ENCODE peak calls at places on chromosomes 13 and 19, in five cellular contexts. C is colonic mucosa, J is fibroblast of mammary gland, H is GM12878, I is AG04450. Q is an unnamed sample.

GRCh38 chr19:30516586-30516985 is 144.4 kb downstream of the ZNF536 start:
- DNase-seq in J (no peak), H (no peak), I (no peak), C (no peak), Q (no peak)

GRCh38 chr13:77022341-77022740 is 4.6 kb downstream of the FBXL3 start:
- DNase-seq in I (no peak), J (peak; percentile 56), C (no peak), H (no peak), Q (no peak)

GRCh38 chr13:40777166-40777956 is 6.4 kb upstream of the MRPS31 start:
- DNase-seq in J (peak; percentile 57), H (no peak), C (peak; percentile 72), I (no peak), Q (peak; percentile 53)

GRCh38 chr13:99086869-99087129 is 108.9 kb upstream of the DOCK9 start:
- DNase-seq in I (no peak), C (peak; percentile 44), H (no peak), J (peak; percentile 15), Q (no peak)

GRCh38 chr13:58960909-58961308 is 1202.8 kb downstream of the DIAPH3 start:
- DNase-seq in I (no peak), C (no peak), H (no peak), J (peak; percentile 1), Q (no peak)

GRCh38 chr19:497476-497860 is 1.2 kb downstream of the MADCAM1 start:
- DNase-seq in H (no peak), C (no peak), I (no peak), J (no peak), Q (no peak)

GRCh38 chr19:9010693-9011092 is 484 bp upstream of the MUC16 start:
- DNase-seq in I (no peak), C (no peak), H (no peak), J (no peak), Q (no peak)

GRCh38 chr13:75760182-75760981 is 124.3 kb downstream of the LMO7 start:
- DNase-seq in J (peak; percentile 45), C (peak; percentile 81), I (no peak), H (no peak), Q (no peak)

GRCh38 chr13:39935155-39935554 is 279.7 kb downstream of the COG6 start:
- DNase-seq in I (no peak), C (no peak), J (no peak), H (no peak), Q (no peak)

GRCh38 chr19:8304841-8305621 is 3.1 kb downstream of the CD320 start:
- DNase-seq in H (no peak), I (no peak), C (peak; percentile 25), J (no peak), Q (no peak)

GRCh38 chr19:28465317-28466086 is 747.4 kb downstream of the UQCRFS1 start:
- DNase-seq in J (peak; percentile 35), C (no peak), I (no peak), H (no peak), Q (no peak)

DNA sequence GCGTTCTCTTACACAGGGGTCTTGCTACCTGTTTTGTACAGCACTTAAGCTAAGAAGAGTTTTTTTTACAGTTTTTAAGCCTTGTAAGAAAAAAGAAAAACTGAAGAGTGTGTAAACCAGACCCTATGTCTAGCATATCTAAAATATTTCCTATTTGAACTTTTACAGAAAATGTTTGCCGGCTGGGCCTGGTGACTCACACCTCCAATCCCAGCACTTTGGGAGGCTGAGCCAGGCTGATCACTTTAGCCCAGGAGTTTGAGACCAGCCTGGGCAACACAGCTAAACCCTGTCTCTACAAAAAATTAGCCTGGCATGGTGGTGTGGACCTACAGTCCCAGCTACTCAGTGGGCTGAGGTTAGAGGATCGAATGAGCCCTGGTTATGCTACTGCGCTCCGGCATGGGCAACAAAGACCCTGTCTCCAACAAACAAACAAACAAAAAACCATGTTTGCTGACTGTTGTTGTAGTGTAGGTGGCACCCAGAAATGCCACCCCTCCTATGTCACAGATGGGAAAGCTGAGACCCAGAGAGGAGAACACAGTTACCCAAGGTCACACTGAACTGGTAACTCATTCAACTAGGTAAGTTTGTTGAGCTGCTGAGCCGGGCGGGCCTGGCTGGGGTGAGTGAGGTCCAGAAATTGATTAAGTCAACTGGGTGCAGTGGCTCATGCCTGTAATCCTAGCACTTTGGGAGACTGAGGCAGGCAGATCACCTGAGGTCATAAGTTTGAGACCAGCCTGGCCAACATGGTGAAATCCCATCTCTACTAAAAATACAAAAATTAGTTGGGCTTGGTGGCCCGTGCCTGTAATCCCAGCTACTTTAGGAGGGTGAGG is 1.9 kb upstream of the VASP start:
- DNase-seq in H (no peak), C (no peak), J (no peak), I (no peak), Q (no peak)
- H3K4me3 ChIP-seq in H (peak overlapping the region; percentile 99), C (no peak overlapping the region), J (no peak overlapping the region), I (no peak overlapping the region), Q (no peak overlapping the region)

DNA sequence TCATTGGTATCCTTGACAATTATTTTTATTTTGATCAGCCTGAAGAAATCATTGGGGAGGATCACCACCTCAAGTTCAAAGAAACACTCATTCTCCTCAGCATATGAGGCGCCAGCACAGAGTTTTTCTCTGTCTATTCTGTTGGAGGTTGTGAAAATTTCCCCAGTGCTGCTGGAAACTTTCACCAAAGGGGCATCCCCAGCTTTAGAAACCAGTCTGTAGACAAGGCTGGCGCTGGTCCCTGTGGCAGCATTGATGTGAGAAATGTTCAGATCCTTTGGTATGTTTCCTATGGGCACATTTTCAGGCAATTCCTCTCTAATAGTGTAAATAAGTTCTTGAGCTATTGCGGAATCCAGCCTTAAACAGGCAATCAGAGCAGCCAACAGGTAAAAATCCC is 2.1 kb downstream of the PCDH9 start:
- DNase-seq in C (no peak), J (no peak), H (no peak), I (no peak), Q (no peak)
- H3K4me3 ChIP-seq in C (no peak overlapping the region), J (peak overlapping the region; percentile 18), H (no peak overlapping the region), I (peak overlapping the region; percentile 80), Q (no peak overlapping the region)

DNA sequence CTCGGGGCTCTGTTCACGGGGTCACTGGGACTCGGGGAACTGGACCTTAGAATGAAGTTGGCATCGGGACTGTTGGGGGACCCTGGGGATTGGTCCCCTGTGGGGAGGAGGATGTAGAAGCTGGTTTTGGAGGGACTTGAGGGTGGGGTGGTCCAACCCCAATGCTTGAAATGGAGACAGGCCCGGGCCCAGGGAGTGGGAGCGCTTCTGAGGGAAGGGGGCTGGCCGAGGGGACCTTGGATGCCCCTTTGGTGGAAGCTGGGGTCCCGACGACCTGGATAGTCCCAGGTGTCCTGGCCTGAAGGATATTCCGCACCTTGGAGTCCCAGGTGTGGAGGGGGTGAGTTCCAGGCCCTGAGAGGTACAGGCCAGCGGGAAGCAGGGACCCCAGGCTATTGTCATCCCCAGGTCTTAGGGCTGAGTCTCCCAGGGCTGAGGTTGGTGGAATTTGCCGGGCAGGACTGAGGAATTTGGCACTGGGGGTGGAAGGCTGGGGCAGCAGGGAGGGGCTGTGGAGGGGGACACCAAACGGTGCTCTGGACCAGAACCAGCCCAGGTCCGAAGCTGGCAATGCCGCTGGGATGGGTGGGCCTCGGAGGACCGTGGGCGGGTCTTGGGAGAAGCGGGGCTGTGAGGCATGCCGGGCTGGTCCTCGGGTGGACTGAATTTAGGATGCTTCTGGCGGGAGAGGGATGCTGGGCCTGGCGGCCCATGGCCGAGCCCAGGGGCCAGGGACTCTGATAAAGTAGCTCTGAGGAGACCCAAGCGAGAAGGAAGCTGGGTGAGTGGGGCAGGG is 1.8 kb downstream of the HDGFL2 start:
- DNase-seq in J (no peak), I (no peak), H (no peak), C (no peak), Q (no peak)
- H3K4me3 ChIP-seq in J (peak overlapping the region; percentile 72), I (peak overlapping the region; percentile 79), H (peak overlapping the region; percentile 99), C (no peak overlapping the region), Q (peak overlapping the region; percentile 88)

GRCh38 chr19:12720851-12721655 is 2.7 kb downstream of the TNPO2 start:
- DNase-seq in I (no peak), J (no peak), C (peak; percentile 26), H (no peak), Q (no peak)

GRCh38 chr19:12721656-12722565 is 1.8 kb downstream of the TNPO2 start:
- DNase-seq in J (peak; percentile 64), I (peak; percentile 45), C (peak; percentile 56), H (no peak), Q (no peak)

GRCh38 chr19:12722566-12723382 is 958 bp downstream of the TNPO2 start:
- DNase-seq in J (peak; percentile 100), C (peak; percentile 98), I (peak; percentile 98), H (peak; percentile 81), Q (peak; percentile 97)

GRCh38 chr19:12723383-12723642 is 419 bp downstream of the TNPO2 start:
- DNase-seq in H (no peak), I (no peak), J (peak; percentile 14), C (no peak), Q (no peak)

DNA sequence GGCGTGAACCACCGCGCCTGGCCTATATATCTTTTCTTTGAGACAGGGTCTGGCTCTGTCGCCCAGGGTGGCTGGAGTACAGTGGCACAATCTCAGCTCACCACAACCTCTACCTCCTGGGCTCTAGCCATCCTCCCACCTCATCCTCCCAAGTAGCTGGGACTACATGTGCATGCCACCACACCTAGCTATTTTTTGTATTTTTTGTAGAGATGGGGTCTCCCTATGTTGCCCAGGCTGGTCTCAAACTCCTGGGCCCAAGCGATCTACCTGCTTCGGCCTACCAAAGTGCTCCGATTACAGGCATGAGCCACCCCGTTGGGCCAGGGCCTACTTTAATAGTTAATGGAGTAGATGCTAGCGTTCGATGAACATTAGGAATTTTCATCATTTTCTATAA is 3.4 kb downstream of the TNPO2 start:
- DNase-seq in C (no peak), J (no peak), H (no peak), I (no peak), Q (no peak)
- H3K4me3 ChIP-seq in C (no peak overlapping the region), J (peak overlapping the region; percentile 93), H (peak overlapping the region; percentile 98), I (peak overlapping the region; percentile 83), Q (peak overlapping the region; percentile 96)

GRCh38 chr13:112067121-112067741 is at the start of gene SOX1:
- DNase-seq in I (no peak), H (no peak), C (no peak), J (no peak), Q (no peak)
- H3K4me3 ChIP-seq in I (no peak within 1 kb of the TSS), H (no peak within 1 kb of the TSS), C (peak within 1 kb of the TSS; percentile 13), J (no peak within 1 kb of the TSS), Q (no peak within 1 kb of the TSS)

DNA sequence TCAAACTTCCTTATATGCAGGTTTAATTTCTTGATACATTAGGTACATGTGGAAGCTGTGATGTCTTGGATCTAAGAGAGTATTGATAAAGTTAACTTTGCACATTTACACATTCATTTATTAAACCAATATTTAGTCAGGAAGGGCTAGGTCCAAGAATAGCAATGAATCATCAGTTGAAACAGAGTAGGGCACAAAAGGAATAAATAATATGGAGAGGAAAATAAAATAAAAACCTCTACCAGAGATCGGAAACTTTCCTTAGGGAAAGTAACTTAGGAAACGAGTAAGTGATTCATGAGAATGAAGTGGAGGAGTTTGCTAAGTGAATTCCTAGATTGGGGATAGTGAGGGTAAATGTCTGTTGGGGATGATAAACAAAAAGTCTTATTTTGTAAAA is 259.4 kb upstream of the DACH1 start:
- DNase-seq in C (no peak), I (no peak), H (no peak), J (no peak), Q (no peak)
- H3K4me3 ChIP-seq in C (no peak overlapping the region), I (no peak overlapping the region), H (no peak overlapping the region), J (no peak overlapping the region), Q (no peak overlapping the region)

GRCh38 chr13:44433863-44434262 is 60.2 kb downstream of the SERP2 start:
- DNase-seq in C (no peak), I (no peak), H (no peak), J (no peak), Q (no peak)
- H3K4me3 ChIP-seq in C (peak overlapping the region; percentile 59), I (peak overlapping the region; percentile 79), H (no peak overlapping the region), J (no peak overlapping the region), Q (no peak overlapping the region)